ENCODE peak calls at places on chromosomes 5 and 9, in five cellular contexts. E is mesenchymal stem cell, A is IMR-90, L is H9, F is neuronal stem cell. Z is an unnamed sample.

GRCh38 chr5:135203593-135204036 is 169.6 kb upstream of the PITX1 start:
- DNase-seq in E (peak), L (no peak), A (no peak), F (no peak), Z (peak)

GRCh38 chr9:100428871-100429654 is 2.1 kb downstream of the MSANTD3 start:
- DNase-seq in L (no peak), F (no peak), E (peak), A (peak), Z (peak)

GRCh38 chr5:80962630-80963520 is 2.7 kb downstream of the RASGRF2 start:
- DNase-seq in E (peak), F (no peak), L (no peak), A (no peak), Z (no peak)

GRCh38 chr5:135079282-135079681 is 45.3 kb upstream of the PITX1 start:
- DNase-seq in L (no peak), E (no peak), A (no peak), F (no peak), Z (no peak)

GRCh38 chr5:24530907-24531306 is 113.9 kb downstream of the CDH10 start:
- DNase-seq in L (no peak), F (no peak), E (no peak), A (no peak), Z (no peak)

GRCh38 chr9:35277171-35277520 is 115.3 kb downstream of the UNC13B start:
- DNase-seq in L (no peak), E (no peak), A (no peak), F (no peak), Z (no peak)

GRCh38 chr9:134462304-134462703 is 136.0 kb downstream of the RXRA start:
- DNase-seq in E (no peak), L (no peak), F (no peak), A (no peak), Z (no peak)

GRCh38 chr5:95858023-95858461 is 35.5 kb upstream of the GLRX start:
- DNase-seq in E (peak), A (peak), L (no peak), F (no peak), Z (peak)

GRCh38 chr5:71693828-71694427 is 25.1 kb upstream of the CARTPT start:
- DNase-seq in F (no peak), A (no peak), L (peak), E (peak), Z (no peak)

GRCh38 chr9:79645110-79645509 is 73.3 kb downstream of the TLE4 start:
- DNase-seq in E (no peak), A (no peak), L (no peak), F (no peak), Z (no peak)

GRCh38 chr5:2186472-2187015 is 303.8 kb upstream of the IRX4 start:
- DNase-seq in L (no peak), F (no peak), E (no peak), A (no peak), Z (no peak)

GRCh38 chr9:19231126-19232035 is 888 bp downstream of the DENND4C start:
- DNase-seq in A (peak), L (no peak), E (peak), F (peak), Z (no peak)
- H4K91ac ChIP-seq in A (no peak), L (no peak), E (no peak), F (no peak), Z (peak)

GRCh38 chr5:34587355-34588241 is 68.5 kb upstream of the RAI14 start:
- DNase-seq in F (no peak), L (no peak), E (peak), A (peak), Z (peak)

GRCh38 chr5:34591723-34592122 is 64.4 kb upstream of the RAI14 start:
- DNase-seq in L (no peak), F (no peak), E (no peak), A (no peak), Z (no peak)

GRCh38 chr5:34585601-34586104 is 70.5 kb upstream of the RAI14 start:
- DNase-seq in F (no peak), L (no peak), E (peak), A (peak), Z (peak)

GRCh38 chr5:34586117-34586885 is 69.8 kb upstream of the RAI14 start:
- DNase-seq in F (no peak), E (peak), A (peak), L (no peak), Z (peak)

GRCh38 chr5:34589832-34590231 is 66.3 kb upstream of the RAI14 start:
- DNase-seq in A (no peak), F (no peak), L (no peak), E (no peak), Z (no peak)
- H2AFZ ChIP-seq in A (peak), F (no peak), L (no peak), E (no peak), Z (no peak)

DNA sequence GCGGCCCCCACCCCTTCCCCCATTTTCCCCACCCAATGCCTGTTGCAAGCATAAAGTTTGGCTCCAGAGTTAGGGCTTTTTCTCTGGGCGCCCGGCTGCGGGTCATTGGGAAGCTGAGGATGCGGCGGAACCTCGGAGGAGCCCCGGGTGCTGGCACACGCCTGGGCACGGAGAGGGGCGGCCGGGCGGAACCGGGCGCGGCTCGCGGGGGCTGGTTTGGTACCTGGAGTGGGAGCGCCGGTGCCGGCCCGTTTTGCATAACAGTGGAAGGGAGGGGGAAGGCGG is 1.2 kb downstream of the PPARGC1B start:
- DNase-seq in A (no peak), L (no peak), F (no peak), E (no peak), Z (no peak)
- H4K91ac ChIP-seq in A (no peak), L (no peak), F (no peak), E (no peak), Z (no peak)

DNA sequence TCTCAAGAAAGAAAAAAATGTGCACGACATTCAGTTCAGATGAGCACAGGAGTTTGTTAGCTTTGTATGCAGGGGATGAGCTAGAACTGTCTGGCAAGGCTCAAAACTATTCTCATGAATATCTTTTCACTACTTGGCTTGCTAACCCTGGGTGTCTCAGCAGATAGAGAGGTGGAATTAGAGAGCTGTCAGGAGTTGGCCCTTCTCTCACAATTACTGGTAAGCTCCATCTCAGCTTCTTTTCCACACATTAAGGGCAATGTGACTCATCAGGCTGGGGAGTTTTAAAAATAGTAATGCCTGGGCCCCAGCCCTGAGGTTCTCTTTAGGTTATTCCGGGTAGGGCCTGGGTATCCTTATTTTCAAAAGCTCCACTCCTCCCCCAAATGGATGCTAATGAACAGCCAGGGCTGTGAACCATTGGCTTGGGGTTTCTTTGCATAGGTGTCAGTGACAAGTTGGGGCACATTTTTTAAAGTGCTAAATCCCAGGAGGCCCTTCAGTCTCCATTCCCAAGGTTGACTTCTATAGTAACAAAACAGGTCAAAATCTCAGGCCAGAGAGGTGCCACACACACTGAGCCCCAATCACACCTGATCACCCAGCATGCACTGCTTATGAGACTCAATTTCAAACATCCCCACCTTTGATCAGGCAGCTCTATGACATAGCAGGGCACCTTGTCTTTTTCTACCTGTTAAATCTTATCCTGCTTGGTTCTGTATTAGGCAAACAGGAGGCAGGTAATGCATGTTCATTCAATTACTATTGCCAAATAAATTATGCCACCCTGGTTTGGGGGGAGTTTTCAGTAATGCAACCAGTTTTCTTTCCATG is 239.7 kb upstream of the DAP start:
- DNase-seq in F (no peak), L (no peak), A (no peak), E (no peak), Z (no peak)
- H2AFZ ChIP-seq in F (no peak), L (no peak), A (no peak), E (no peak), Z (no peak)

GRCh38 chr9:131043097-131043496 is 34.1 kb downstream of the LAMC3 start:
- DNase-seq in A (no peak), E (peak), F (no peak), L (no peak), Z (no peak)

GRCh38 chr9:131043646-131044045 is 34.7 kb downstream of the LAMC3 start:
- DNase-seq in L (no peak), E (no peak), A (no peak), F (no peak), Z (no peak)

GRCh38 chr9:131046093-131046380 is 37.1 kb downstream of the LAMC3 start:
- DNase-seq in L (no peak), A (no peak), F (no peak), E (peak), Z (peak)

GRCh38 chr9:131046581-131047202 is 37.7 kb downstream of the LAMC3 start:
- DNase-seq in L (peak), A (peak), F (peak), E (peak), Z (peak)

GRCh38 chr9:131045300-131046092 is 36.5 kb downstream of the LAMC3 start:
- DNase-seq in L (no peak), E (no peak), F (no peak), A (no peak), Z (peak)
- H4K91ac ChIP-seq in L (no peak), E (peak), F (no peak), A (no peak), Z (no peak)